ENCODE peak calls at places on chromosomes 12 and 14, in seven cellular contexts. T is sigmoid colon, I is IMR-90, G is RWPE2, A is iPS DF 6.9, R is NT2/D1, O is fibroblast of lung. X is an unnamed sample.

GRCh38 chr14:92963301-92964123 is 40.6 kb downstream of the CHGA start:
- DNase-seq in T (no peak), I (no peak), G (no peak), A (no peak), R (no peak), O (peak; percentile 7), X (no peak)

GRCh38 chr14:61620130-61620946 is 75.0 kb upstream of the HIF1A start:
- DNase-seq in T (no peak), I (peak; percentile 89), G (no peak), A (no peak), R (no peak), O (peak; percentile 96), X (no peak)

GRCh38 chr12:113586461-113586860 is 114.8 kb upstream of the LHX5 start:
- DNase-seq in T (no peak), I (no peak), G (no peak), A (no peak), R (no peak), O (no peak), X (no peak)

GRCh38 chr12:65811968-65812700 is 12.1 kb upstream of the HMGA2 start:
- DNase-seq in T (no peak), I (no peak), G (no peak), A (no peak), R (no peak), O (no peak), X (no peak)

GRCh38 chr14:63413009-63413408 is 94.3 kb upstream of the GPHB5 start:
- DNase-seq in T (no peak), I (peak; percentile 6), G (no peak), A (no peak), R (no peak), O (no peak), X (no peak)

GRCh38 chr12:121033625-121034349 is 5.3 kb downstream of the OASL start:
- DNase-seq in T (no peak), I (no peak), G (no peak), A (no peak), R (no peak), O (peak; percentile 51), X (no peak)

GRCh38 chr14:44941591-44941990 is 20.2 kb downstream of the KLHL28 start:
- DNase-seq in T (no peak), I (no peak), G (no peak), A (no peak), R (no peak), O (peak; percentile 48), X (no peak)

GRCh38 chr14:23435540-23436326 is at the start of gene MYH7:
- DNase-seq in T (peak; percentile 46), I (no peak), G (peak; percentile 45), A (no peak), R (no peak), O (no peak), X (no peak)

GRCh38 chr14:32694795-32695449 is 243.8 kb upstream of the NPAS3 start:
- DNase-seq in T (no peak), I (no peak), G (no peak), A (no peak), R (no peak), O (no peak), X (no peak)

GRCh38 chr12:132206093-132206434 is 61.8 kb downstream of the NOC4L start:
- DNase-seq in T (no peak), I (no peak), G (no peak), A (no peak), R (no peak), O (no peak), X (no peak)

GRCh38 chr14:59306775-59307174 is 118.3 kb downstream of the DAAM1 start:
- DNase-seq in T (no peak), I (peak; percentile 73), G (peak; percentile 73), A (no peak), R (no peak), O (peak; percentile 86), X (no peak)

GRCh38 chr12:58918475-58918874 is 1.8 kb downstream of the LRIG3 start:
- DNase-seq in T (no peak), I (peak; percentile 15), G (no peak), A (no peak), R (no peak), O (peak; percentile 16), X (peak; percentile 73)

GRCh38 chr12:114405199-114405448 is 820 bp downstream of the TBX5 start:
- DNase-seq in T (no peak), I (no peak), G (no peak), A (no peak), R (no peak), O (no peak), X (peak; percentile 29)

GRCh38 chr12:75878382-75878720 is 153.2 kb downstream of the PHLDA1 start:
- DNase-seq in T (no peak), I (peak; percentile 93), G (no peak), A (no peak), R (no peak), O (no peak), X (no peak)

GRCh38 chr12:108856428-108857157 is 790 bp downstream of the SSH1 start:
- DNase-seq in T (peak; percentile 87), I (peak; percentile 87), G (no peak), A (no peak), R (no peak), O (peak; percentile 89), X (peak; percentile 55)

GRCh38 chr12:108854453-108855283 is 2.7 kb downstream of the SSH1 start:
- DNase-seq in T (peak; percentile 85), I (peak; percentile 100), G (no peak), A (no peak), R (no peak), O (peak; percentile 99), X (no peak)

GRCh38 chr12:108857158-108857407 is 300 bp downstream of the SSH1 start:
- DNase-seq in T (no peak), I (no peak), G (no peak), A (no peak), R (no peak), O (no peak), X (no peak)

GRCh38 chr12:108855284-108856169 is 1.9 kb downstream of the SSH1 start:
- DNase-seq in T (no peak), I (peak; percentile 52), G (no peak), A (no peak), R (no peak), O (peak; percentile 71), X (no peak)

DNA sequence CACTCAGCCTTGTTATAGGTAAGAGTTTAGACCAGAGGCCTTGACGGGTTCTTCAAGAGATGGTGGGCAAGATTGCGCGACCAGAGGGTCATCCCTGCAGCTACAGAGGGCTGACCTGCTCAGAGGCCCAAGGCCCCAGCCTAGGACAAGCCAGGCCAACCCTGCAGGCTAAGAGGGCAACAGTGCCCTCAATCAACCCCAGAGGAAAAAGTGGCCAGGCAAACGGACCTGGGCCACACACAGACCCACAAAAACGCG is 1.3 kb downstream of the SSH1 start:
- DNase-seq in T (no peak), I (no peak), G (no peak), A (no peak), R (no peak), O (no peak), X (no peak)
- H3K4me1 ChIP-seq in T (no peaks in the 10 kb centered on the region), I (peaks cover 28% of the 10 kb centered on the region), G (peaks cover 35% of the 10 kb centered on the region), A (peaks cover 5% of the 10 kb centered on the region), R (peaks cover 11% of the 10 kb centered on the region), O (peaks cover 29% of the 10 kb centered on the region), X (peaks cover 11% of the 10 kb centered on the region)

DNA sequence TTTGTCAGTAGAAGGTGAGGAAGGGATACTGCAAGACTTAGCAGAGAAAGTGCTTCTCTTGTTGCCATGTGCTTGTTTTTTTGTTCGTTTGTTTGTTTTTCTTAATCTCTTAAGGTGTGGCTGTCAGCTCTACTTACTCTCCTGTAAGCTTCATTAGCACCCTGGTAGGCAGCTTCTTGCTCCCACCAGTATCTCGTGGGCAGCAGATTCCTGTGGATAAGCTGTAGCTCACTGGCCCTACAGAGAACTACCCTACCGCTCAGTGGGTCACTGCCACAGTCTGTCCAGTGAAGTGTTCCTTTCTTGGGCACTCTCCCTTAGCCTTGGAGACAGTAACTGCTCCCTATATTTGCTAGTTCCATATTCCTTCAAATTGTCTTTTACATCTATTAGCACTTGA is 30.1 kb downstream of the VRK1 start:
- DNase-seq in T (no peak), I (no peak), G (no peak), A (no peak), R (no peak), O (peak; percentile 20), X (no peak)
- H3K36me3 ChIP-seq in T (no peaks in the 10 kb centered on the region), I (no peaks in the 10 kb centered on the region), G (peaks cover 11% of the 10 kb centered on the region), A (no peaks in the 10 kb centered on the region), R (no peaks in the 10 kb centered on the region), O (no peaks in the 10 kb centered on the region), X (no peaks in the 10 kb centered on the region)

DNA sequence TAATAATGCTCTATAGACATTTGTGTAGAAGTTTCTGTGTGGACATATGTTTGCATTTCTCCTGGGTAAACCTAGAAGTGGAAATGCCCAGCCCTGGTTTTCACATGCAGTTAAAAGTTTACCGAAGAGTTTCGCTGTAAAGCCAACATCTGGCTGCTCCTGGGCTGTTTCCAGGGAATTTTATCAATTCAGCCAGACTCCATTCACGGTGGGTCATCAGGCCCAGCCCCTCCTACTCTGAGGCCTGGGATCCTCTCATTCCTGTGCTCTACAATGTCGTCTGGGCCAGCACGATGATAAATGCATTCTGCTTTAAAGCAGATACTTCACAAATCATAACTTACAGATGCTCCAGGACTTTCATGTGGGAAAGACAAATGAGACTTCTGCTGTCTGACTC is 7.1 kb downstream of the NUAK1 start:
- DNase-seq in T (peak; percentile 64), I (peak; percentile 71), G (no peak), A (no peak), R (no peak), O (peak; percentile 89), X (no peak)
- H3K4me1 ChIP-seq in T (no peaks in the 10 kb centered on the region), I (peaks cover 28% of the 10 kb centered on the region), G (peaks cover 40% of the 10 kb centered on the region), A (peaks cover 27% of the 10 kb centered on the region), R (peaks cover 22% of the 10 kb centered on the region), O (peaks cover 24% of the 10 kb centered on the region), X (peaks cover 46% of the 10 kb centered on the region)

GRCh38 chr14:103128631-103129300 is 5.5 kb downstream of the TNFAIP2 start:
- DNase-seq in T (no peak), I (no peak), G (peak; percentile 88), A (no peak), R (no peak), O (no peak), X (no peak)

GRCh38 chr14:103129301-103130016 is 6.2 kb downstream of the TNFAIP2 start:
- DNase-seq in T (no peak), I (no peak), G (peak; percentile 89), A (no peak), R (no peak), O (no peak), X (no peak)

GRCh38 chr14:103130965-103131364 is 7.7 kb downstream of the TNFAIP2 start:
- DNase-seq in T (peak; percentile 89), I (peak; percentile 90), G (peak; percentile 85), A (no peak), R (no peak), O (peak; percentile 84), X (no peak)

GRCh38 chr14:103131580-103131979 is 8.3 kb downstream of the TNFAIP2 start:
- DNase-seq in T (peak; percentile 67), I (no peak), G (peak; percentile 68), A (no peak), R (no peak), O (no peak), X (no peak)

DNA sequence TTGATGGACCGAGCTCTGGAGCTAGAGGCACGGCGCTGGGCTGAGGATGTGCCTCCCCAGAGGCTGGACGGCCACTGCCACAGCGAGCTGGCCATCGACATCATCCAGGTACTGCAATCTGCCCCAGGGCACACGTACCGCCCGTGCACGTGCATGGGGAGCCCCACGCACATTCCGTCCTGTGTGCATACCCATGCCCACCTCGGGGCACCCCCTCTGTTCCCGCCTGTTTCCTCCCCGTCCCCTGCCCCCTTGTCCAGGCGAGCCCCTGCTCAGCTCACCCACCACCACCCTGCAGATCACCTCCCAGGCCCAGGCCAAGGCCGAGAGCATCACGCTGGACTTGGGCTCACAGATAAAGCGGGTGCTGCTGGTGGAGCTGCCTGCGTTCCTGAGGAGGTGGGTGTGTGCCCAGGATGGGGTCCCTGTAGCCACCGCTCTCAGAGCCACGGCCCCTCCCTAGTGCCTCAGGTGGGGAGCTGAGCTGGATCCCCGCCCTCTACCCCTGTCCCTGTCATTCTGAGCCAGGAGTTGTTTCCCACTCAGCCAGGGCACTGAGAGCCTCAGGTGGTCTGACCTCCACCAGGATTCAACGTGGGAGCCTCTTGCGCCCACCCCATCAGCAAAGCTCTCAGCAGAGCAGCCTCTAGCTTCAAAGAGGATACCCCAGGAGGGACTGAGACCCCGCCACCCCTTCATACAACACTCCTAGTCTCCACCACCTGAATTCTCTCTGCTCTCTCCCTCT is 6.9 kb downstream of the TNFAIP2 start:
- DNase-seq in T (no peak), I (no peak), G (peak; percentile 70), A (no peak), R (no peak), O (no peak), X (no peak)
- H3K36me3 ChIP-seq in T (no peaks in the 10 kb centered on the region), I (no peaks in the 10 kb centered on the region), G (peaks cover 6% of the 10 kb centered on the region), A (peaks cover 13% of the 10 kb centered on the region), R (peaks cover 87% of the 10 kb centered on the region), O (peaks cover 40% of the 10 kb centered on the region), X (peaks cover 5% of the 10 kb centered on the region)